ENCODE peak calls at places on chromosomes 13 and 19, in four cellular contexts. G is HepG2, F is GM12878, X is K562. Y is an unnamed sample.

GRCh38 chr19:15623711-15624318 is 8.8 kb downstream of the CYP4F8 start:
- DNase-seq in F (no peak), X (peak; percentile 46), G (no peak), Y (no peak)

GRCh38 chr19:54955356-54955755 is 8.0 kb upstream of the NLRP7 start:
- DNase-seq in F (no peak), G (no peak), X (no peak), Y (no peak)

GRCh38 chr19:23916991-23917390 is 2.3 kb downstream of the ZNF726 start:
- DNase-seq in X (no peak), F (no peak), G (no peak), Y (no peak)

GRCh38 chr13:43629691-43630480 is 156.9 kb downstream of the ENOX1 start:
- DNase-seq in X (no peak), F (no peak), G (no peak), Y (no peak)

GRCh38 chr19:1513492-1514294 is 874 bp upstream of the ADAMTSL5 start:
- DNase-seq in F (no peak), X (peak; percentile 90), G (no peak), Y (peak; percentile 83)

GRCh38 chr19:10517760-10518443 is 655 bp upstream of the S1PR5 start:
- DNase-seq in F (no peak), G (no peak), X (peak; percentile 88), Y (peak; percentile 47)

GRCh38 chr19:11054200-11054599 is 35.1 kb upstream of the LDLR start:
- DNase-seq in X (no peak), F (no peak), G (no peak), Y (no peak)

GRCh38 chr13:68851026-68851425 is 1256.6 kb upstream of the ATXN8OS start:
- DNase-seq in X (no peak), G (no peak), F (no peak), Y (no peak)

GRCh38 chr13:84400711-84401110 is 518.4 kb upstream of the SLITRK1 start:
- DNase-seq in G (no peak), X (no peak), F (no peak), Y (no peak)

GRCh38 chr19:6802336-6803035 is 30.0 kb downstream of the VAV1 start:
- DNase-seq in F (peak; percentile 78), G (no peak), X (no peak), Y (no peak)

GRCh38 chr19:45889210-45889885 is 3.4 kb upstream of the IRF2BP1 start:
- DNase-seq in F (no peak), G (no peak), X (no peak), Y (no peak)

GRCh38 chr13:85575110-85575509 is 224.1 kb downstream of the SLITRK6 start:
- DNase-seq in X (no peak), G (no peak), F (no peak), Y (no peak)

GRCh38 chr19:45780146-45780447 is 2.2 kb downstream of the DMPK start:
- DNase-seq in X (no peak), G (no peak), F (no peak), Y (no peak)

GRCh38 chr19:19257137-19257536 is 16.0 kb downstream of the TM6SF2 start:
- DNase-seq in G (no peak), X (no peak), F (no peak), Y (no peak)

GRCh38 chr13:111184685-111185401 is 69.7 kb downstream of the ARHGEF7 start:
- DNase-seq in F (peak; percentile 93), G (no peak), X (no peak), Y (no peak)

GRCh38 chr13:74248477-74248876 is 114.3 kb upstream of the KLF12 start:
- DNase-seq in X (no peak), G (no peak), F (no peak), Y (no peak)

GRCh38 chr13:109631069-109631468 is 155.3 kb downstream of the IRS2 start:
- DNase-seq in G (no peak), F (no peak), X (no peak), Y (no peak)

GRCh38 chr13:21385710-21386109 is 73.4 kb downstream of the ZDHHC20 start:
- DNase-seq in X (no peak), G (no peak), F (no peak), Y (no peak)

GRCh38 chr19:51417107-51417806 is at the start of gene SIGLEC10:
- DNase-seq in F (no peak), G (no peak), X (no peak), Y (no peak)

GRCh38 chr19:58401825-58402433 is 6.5 kb downstream of the RNF225 start:
- DNase-seq in G (no peak), F (no peak), X (no peak), Y (no peak)
- TF ChIP-seq FOXK2 in G (no peak), F (no peak), X (no peak), Y (no peak)

DNA sequence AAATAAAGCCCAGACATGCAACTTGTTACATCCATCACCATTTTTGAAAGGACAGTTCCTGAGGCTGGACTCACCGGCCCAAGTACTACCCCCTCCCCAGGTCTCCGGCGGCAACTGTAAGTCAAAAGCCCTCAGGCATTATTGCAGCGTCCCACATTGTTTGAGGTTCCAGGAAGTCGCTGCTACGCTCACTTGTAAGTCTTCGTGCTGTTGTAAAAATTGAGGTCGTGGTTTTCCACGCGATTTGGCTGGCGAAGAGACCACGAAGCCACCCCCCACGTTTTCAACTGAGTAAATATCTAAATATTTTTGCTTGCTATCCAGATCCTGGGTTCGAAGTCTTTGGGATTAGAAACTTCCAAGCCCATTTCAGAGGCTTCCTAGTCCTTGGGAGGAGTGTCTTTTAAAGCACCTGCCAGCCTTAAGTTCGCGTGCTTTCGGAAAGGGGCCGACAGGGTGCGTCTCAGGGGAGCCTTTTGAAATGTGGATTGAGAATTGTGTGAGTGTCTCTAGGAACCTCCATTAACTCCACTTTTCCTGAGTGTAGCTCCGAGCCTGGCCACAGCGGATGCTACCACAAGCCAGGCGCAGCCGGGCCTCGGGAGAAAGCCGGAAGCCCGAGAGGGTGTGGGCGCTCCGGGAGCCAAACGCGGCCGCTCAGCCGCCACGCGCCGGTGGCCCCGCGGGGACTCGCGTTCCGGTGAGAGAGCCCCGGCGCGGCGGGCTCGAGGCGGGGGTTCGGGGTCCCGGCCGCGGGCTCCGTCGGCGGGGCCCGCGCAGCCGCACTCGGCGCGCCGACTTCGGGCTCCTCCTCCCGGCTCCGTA is at the start of gene FNDC3A:
- DNase-seq in X (peak; percentile 70), G (peak; percentile 47), F (no peak), Y (peak; percentile 71)
- TF ChIP-seq FOXK2 in X (no peak), G (no peak), F (no peak), Y (no peak)

GRCh38 chr13:63910406-63910957 is 2494.8 kb upstream of the PCDH20 start:
- DNase-seq in F (no peak), G (peak; percentile 3), X (no peak), Y (no peak)
- TF ChIP-seq FOXK2 in F (no peak), G (no peak), X (no peak), Y (no peak)

DNA sequence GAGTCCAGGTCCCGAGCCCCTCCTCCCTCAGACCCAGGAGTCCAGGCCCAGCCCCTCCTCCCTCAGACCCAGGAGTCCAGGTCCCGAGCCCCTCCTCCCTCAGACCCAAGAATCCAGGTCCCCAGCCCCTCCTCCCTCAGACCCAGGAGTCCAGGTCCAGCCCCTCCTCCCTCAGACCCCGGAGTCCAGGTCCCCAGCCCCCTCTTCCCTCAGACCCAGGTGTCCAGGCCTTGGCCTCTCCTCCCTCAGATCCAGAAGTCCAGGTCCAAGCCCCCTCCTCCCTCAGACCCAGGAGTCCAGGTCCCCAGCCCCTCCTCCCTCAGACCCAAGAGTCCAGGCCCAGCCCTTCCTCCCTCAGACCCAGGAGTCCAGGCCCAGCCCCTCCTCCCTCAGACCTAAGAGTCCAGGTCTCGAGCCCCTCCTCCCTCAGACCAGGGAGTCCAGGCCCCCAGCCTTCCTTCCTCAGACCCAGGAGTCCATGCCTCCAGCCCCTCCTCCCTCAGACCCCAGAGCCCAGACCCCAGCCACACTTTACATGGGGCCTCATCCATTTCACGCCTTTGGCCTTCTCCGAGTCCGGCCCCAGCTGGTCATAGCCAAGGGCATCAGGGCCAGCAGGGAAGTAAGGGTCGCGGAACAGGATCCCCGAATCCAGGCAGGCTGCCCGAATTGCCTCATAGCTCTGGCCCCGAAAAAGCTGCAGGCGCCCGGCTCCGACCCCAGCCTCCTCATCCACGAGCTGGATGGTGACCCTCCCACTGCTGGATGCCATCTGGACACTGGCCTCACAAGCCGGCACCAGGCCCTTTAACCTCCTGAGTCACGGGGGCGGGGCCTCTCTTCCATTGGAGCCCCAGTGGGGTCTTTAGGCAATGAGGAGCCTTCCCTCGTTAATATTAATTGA is 628 bp downstream of the CAPN12 start:
- DNase-seq in G (no peak), X (no peak), F (no peak), Y (no peak)
- TF ChIP-seq FOXK2 in G (no peak), X (no peak), F (no peak), Y (no peak)

GRCh38 chr13:29688193-29688592 is 92.7 kb upstream of the SLC7A1 start:
- DNase-seq in G (no peak), F (no peak), X (no peak), Y (no peak)
- TF ChIP-seq FOXK2 in G (no peak), F (no peak), X (no peak), Y (no peak)

DNA sequence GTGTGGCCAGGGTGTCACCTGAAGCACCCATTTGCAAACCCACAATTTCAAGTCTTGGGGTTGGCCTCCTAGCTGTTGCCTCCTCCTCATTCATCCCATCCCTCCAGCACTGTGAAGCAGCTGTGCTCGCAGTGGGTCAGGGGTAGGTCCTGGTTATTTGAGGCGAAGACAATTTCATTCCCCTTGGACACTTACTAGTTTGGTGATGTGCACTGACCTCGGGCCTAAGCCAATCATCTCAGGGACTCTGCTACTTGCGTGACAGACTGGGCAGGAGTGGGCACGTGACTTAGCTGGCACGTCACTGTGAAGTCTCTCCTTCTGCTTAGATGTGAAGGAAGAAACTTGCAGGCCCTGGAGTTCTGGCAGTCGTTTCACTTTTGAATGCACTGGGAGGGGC is 3.5 kb upstream of the ATP11A start:
- DNase-seq in G (no peak), F (no peak), X (no peak), Y (no peak)
- TF ChIP-seq FOXK2 in G (no peak), F (no peak), X (no peak), Y (no peak)

GRCh38 chr13:77415253-77416127 is 88.6 kb upstream of the MYCBP2 start:
- DNase-seq in F (peak; percentile 45), X (no peak), G (no peak), Y (no peak)

GRCh38 chr13:77422724-77423123 is 95.8 kb upstream of the MYCBP2 start:
- DNase-seq in F (no peak), G (no peak), X (no peak), Y (no peak)

GRCh38 chr13:77416666-77417212 is 89.8 kb upstream of the MYCBP2 start:
- DNase-seq in X (no peak), G (no peak), F (no peak), Y (no peak)

DNA sequence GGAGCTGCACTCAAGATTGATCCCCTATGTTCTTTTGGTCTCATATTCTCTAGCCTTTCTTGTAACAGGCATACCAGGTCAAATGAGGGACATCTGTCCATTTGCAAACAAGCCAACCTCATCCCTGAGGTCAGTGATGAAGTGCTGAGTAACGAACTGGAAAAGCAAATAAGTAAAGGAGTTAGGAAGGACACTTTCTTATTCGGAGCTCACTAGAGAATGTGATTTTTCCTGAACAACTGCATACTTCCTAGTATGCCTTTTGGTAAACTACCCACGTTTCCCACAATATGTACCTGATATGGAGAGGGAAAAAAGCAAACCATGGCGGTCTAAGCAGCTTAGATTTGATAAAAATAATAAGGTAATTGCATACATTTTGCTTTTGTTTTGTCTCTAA is 91.0 kb upstream of the MYCBP2 start:
- DNase-seq in X (no peak), F (no peak), G (no peak), Y (no peak)
- TF ChIP-seq FOXK2 in X (no peak), F (no peak), G (no peak), Y (no peak)

Y was measured in HEK293T.